ENCODE peak calls at places on chromosomes 1 and 21, in four cellular contexts. B is stomach, S is ovary, U is neural progenitor cell. A is an unnamed sample.

GRCh38 chr1:185716095-185716494 is 18.1 kb upstream of the HMCN1 start:
- DNase-seq in S (no peak), U (no peak), B (no peak), A (no peak)

GRCh38 chr1:1331068-1331965 is at the start of gene TAS1R3:
- DNase-seq in S (no peak), B (peak), U (no peak), A (peak)

GRCh38 chr1:167455786-167456446 is 62.4 kb downstream of the CD247 start:
- DNase-seq in S (peak), B (peak), U (peak), A (no peak)

GRCh38 chr1:4173731-4174130 is 273.7 kb upstream of the C1orf174 start:
- DNase-seq in S (no peak), U (no peak), B (no peak), A (no peak)

GRCh38 chr21:38807987-38808386 is 2.3 kb downstream of the ETS2 start:
- DNase-seq in U (peak), B (no peak), S (no peak), A (no peak)

GRCh38 chr1:40078512-40079333 is 18.3 kb downstream of the PPT1 start:
- DNase-seq in S (no peak), B (peak), U (peak), A (no peak)

GRCh38 chr1:116820362-116820761 is 66.1 kb downstream of the CD2 start:
- DNase-seq in B (no peak), S (peak), U (no peak), A (no peak)

GRCh38 chr1:20903452-20903851 is 116.3 kb upstream of the HP1BP3 start:
- DNase-seq in U (no peak), S (no peak), B (no peak), A (no peak)

GRCh38 chr1:93753766-93754763 is 72.4 kb upstream of the BCAR3 start:
- DNase-seq in B (no peak), U (no peak), S (no peak), A (no peak)

GRCh38 chr1:180945551-180945950 is 32.9 kb downstream of the KIAA1614 start:
- DNase-seq in S (no peak), U (no peak), B (no peak), A (no peak)

GRCh38 chr21:14376854-14377253 is 6.1 kb downstream of the HSPA13 start:
- DNase-seq in B (no peak), S (no peak), U (no peak), A (no peak)

GRCh38 chr21:42366292-42367010 is at the start of gene TFF1:
- DNase-seq in U (no peak), S (no peak), B (peak), A (no peak)

GRCh38 chr1:10852018-10852417 is 55.6 kb upstream of the CASZ1 start:
- DNase-seq in S (no peak), B (no peak), U (no peak), A (no peak)

GRCh38 chr21:36835383-36835795 is 131.1 kb downstream of the HLCS start:
- DNase-seq in B (no peak), U (no peak), S (no peak), A (no peak)

GRCh38 chr1:31904339-31905092 is 33.7 kb downstream of the PTP4A2 start:
- DNase-seq in S (no peak), U (no peak), B (no peak), A (no peak)

GRCh38 chr1:23037081-23037740 is 17.9 kb downstream of the KDM1A start:
- DNase-seq in U (no peak), B (no peak), S (no peak), A (no peak)

GRCh38 chr1:3931310-3931700 is 31.2 kb upstream of the C1orf174 start:
- DNase-seq in S (no peak), U (no peak), B (no peak), A (no peak)

GRCh38 chr21:27649323-27649722 is 682.4 kb upstream of the ADAMTS5 start:
- DNase-seq in U (no peak), B (no peak), S (no peak), A (no peak)

GRCh38 chr1:44855742-44856141 is 12.7 kb upstream of the PTCH2 start:
- DNase-seq in B (no peak), S (no peak), U (no peak), A (no peak)

GRCh38 chr1:216248628-216249027 is 174.6 kb downstream of the USH2A start:
- DNase-seq in U (no peak), B (no peak), S (no peak), A (no peak)

GRCh38 chr1:8456991-8457390 is 139.1 kb downstream of the SLC45A1 start:
- DNase-seq in U (no peak), S (no peak), B (no peak), A (no peak)

GRCh38 chr1:109239580-109240068 is 9.7 kb upstream of the CELSR2 start:
- DNase-seq in S (peak), B (no peak), U (peak), A (peak)

GRCh38 chr1:8947127-8947691 is 1.5 kb downstream of the CA6 start:
- DNase-seq in S (no peak), B (no peak), U (no peak), A (no peak)

GRCh38 chr1:88973520-88974137 is 18.8 kb downstream of the KYAT3 start:
- DNase-seq in S (no peak), B (no peak), U (peak), A (no peak)

GRCh38 chr1:61237659-61238370 is 155.5 kb downstream of the NFIA start:
- DNase-seq in B (no peak), S (no peak), U (no peak), A (no peak)

GRCh38 chr21:43975469-43976098 is 36.5 kb upstream of the TRAPPC10 start:
- DNase-seq in U (peak), S (peak), B (peak), A (peak)

GRCh38 chr1:93244298-93245069 is 64.0 kb downstream of the CCDC18 start:
- DNase-seq in B (no peak), S (no peak), U (no peak), A (no peak)

GRCh38 chr1:2237773-2238172 is 9.7 kb downstream of the SKI start:
- DNase-seq in S (no peak), U (no peak), B (no peak), A (no peak)

GRCh38 chr1:152398812-152399698 is 15.0 kb downstream of the CRNN start:
- DNase-seq in S (no peak), B (no peak), U (no peak), A (no peak)

GRCh38 chr1:53485478-53486394 is 26.5 kb downstream of the DMRTB1 start:
- DNase-seq in S (peak), U (peak), B (peak), A (peak)

GRCh38 chr1:54944610-54945392 is 35.6 kb upstream of the TMEM61 start:
- DNase-seq in S (peak), B (peak), U (peak), A (peak)

GRCh38 chr1:50969611-50970507 is at the start of gene CDKN2C:
- DNase-seq in S (peak), B (peak), U (peak), A (peak)

GRCh38 chr1:154404984-154405761 is at the start of gene IL6R:
- DNase-seq in S (peak), B (peak), U (peak), A (peak)

GRCh38 chr1:115976062-115976899 is at the start of gene SLC22A15:
- DNase-seq in B (peak), S (peak), U (peak), A (peak)

GRCh38 chr21:17688912-17689874 is 76.5 kb upstream of the BTG3 start:
- DNase-seq in B (peak), S (peak), U (no peak), A (peak)

GRCh38 chr1:212568978-212569537 is 39.5 kb upstream of the ATF3 start:
- DNase-seq in S (no peak), B (no peak), U (no peak), A (no peak)
- H3K27ac ChIP-seq in S (no peak), B (no peak), U (no peak), A (no peak)

GRCh38 chr1:42211224-42211623 is 46.7 kb upstream of the GUCA2A start:
- DNase-seq in S (no peak), B (no peak), U (no peak), A (no peak)

GRCh38 chr1:42219627-42220026 is 55.1 kb upstream of the GUCA2A start:
- DNase-seq in U (no peak), B (no peak), S (no peak), A (no peak)

GRCh38 chr1:42210421-42211133 is 46.0 kb upstream of the GUCA2A start:
- DNase-seq in B (no peak), U (no peak), S (no peak), A (no peak)

GRCh38 chr1:42209516-42210370 is 45.2 kb upstream of the GUCA2A start:
- DNase-seq in S (no peak), U (no peak), B (no peak), A (no peak)

DNA sequence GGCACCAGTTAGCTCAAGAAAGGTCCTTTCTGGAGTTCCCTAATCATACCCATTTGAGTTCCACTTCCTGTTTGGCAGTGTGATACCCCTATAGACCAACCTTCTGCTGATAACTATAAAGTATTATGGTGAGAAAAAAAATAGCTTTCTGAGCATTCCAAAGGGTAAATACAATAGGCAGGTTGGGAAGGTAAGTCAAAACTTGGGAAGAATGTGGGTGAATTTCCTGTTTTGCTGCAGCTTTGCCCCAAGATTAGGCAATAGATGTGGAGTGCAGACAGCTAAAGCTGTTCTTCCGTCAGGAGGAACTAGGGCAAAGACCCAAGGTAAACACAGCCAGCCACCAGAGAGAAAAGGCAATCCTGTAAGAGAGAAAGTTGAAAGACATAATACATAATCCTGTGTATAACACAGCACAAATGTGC is 49.9 kb upstream of the GUCA2A start:
- DNase-seq in B (peak), U (no peak), S (no peak), A (no peak)
- H3K27ac ChIP-seq in B (peak), U (no peak), S (no peak), A (peak)

GRCh38 chr1:17763995-17764394 is 8.9 kb downstream of the ACTL8 start:
- DNase-seq in U (no peak), S (no peak), B (no peak), A (no peak)
- H3K27ac ChIP-seq in U (no peak), S (no peak), B (no peak), A (no peak)

DNA sequence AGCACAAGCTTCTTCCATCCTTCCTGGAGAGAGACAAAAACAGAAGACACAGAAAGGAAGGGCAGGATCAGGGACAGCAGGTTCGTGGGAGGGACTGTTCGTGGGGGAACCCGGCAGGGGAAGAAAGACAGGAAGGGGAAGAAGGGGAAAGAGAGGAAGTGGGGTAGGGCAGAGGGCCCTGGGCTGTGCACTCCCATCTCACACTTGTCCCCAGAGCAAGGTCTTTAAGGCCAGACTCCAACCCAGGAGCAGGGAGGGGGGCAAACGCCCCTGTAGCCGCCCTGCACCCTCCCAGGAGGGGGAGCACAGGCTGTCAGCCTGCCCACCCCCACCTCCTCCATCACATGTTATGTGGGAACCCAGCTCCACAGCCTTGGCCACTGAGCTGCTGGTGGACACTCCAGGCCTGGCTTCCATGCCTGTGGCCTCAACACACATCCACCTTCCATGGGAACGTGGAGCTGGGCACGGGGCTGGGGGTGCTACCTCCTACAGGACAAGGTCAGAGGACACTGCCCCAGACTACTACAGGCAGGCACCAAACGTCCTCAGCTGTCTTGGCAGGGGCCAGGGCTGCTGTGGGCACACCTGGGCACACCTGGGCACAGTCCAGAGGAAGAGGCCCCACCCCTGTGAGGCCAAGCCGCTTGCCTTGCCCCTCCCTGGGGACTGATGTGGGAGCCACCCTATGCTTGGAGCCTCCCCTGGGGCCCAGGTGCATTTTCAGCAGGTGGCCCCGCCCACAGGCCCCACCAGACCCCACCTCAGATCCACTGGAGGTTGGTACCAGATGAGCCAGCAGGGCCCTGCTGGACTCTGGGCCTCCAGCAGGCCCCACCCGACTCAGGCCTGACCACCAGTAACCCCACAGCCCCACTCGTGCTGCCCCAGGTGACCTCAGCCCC is 9.2 kb downstream of the SLC19A1 start:
- DNase-seq in B (peak), U (no peak), S (peak), A (peak)
- H3K27ac ChIP-seq in B (peak), U (no peak), S (no peak), A (peak)